ENCODE peak calls at places on chromosomes 16 and 17, in six cellular contexts. D is ovary, G is left ventricle myocardium inferior, X is hepatocyte, R is natural killer cell, J is cardiac muscle cell. Y is an unnamed sample.
A peak's percentile ranks its signal among the peaks of the same experiment; 100 is the strongest.

GRCh38 chr17:21043296-21044232 is 753 bp upstream of the USP22 start:
- DNase-seq in D (peak; percentile 99), G (peak; percentile 99), X (peak; percentile 100), R (peak; percentile 94), J (peak; percentile 99), Y (peak; percentile 92)

GRCh38 chr17:11548398-11548797 is 49.9 kb upstream of the DNAH9 start:
- DNase-seq in D (no peak), G (no peak), X (no peak), R (no peak), J (no peak), Y (no peak)

GRCh38 chr16:82987767-82988166 is 361.0 kb downstream of the CDH13 start:
- DNase-seq in D (no peak), G (no peak), X (no peak), R (no peak), J (no peak), Y (no peak)

GRCh38 chr17:2776589-2777241 is 19.5 kb upstream of the RAP1GAP2 start:
- DNase-seq in D (no peak), G (no peak), X (peak; percentile 65), R (no peak), J (peak; percentile 62), Y (no peak)

GRCh38 chr17:82236142-82236971 is 7.5 kb downstream of the SLC16A3 start:
- DNase-seq in D (peak; percentile 78), G (peak; percentile 67), X (peak; percentile 87), R (peak; percentile 72), J (peak; percentile 86), Y (peak; percentile 58)

GRCh38 chr17:327971-328370 is 24.6 kb downstream of the RPH3AL start:
- DNase-seq in D (peak; percentile 11), G (no peak), X (no peak), R (no peak), J (no peak), Y (no peak)

GRCh38 chr16:52547001-52547833 is at the start of gene TOX3:
- DNase-seq in D (no peak), G (no peak), X (peak; percentile 85), R (no peak), J (peak; percentile 48), Y (no peak)

GRCh38 chr17:64008346-64008745 is 10.2 kb downstream of the PRR29 start:
- DNase-seq in D (no peak), G (no peak), X (no peak), R (no peak), J (no peak), Y (no peak)

GRCh38 chr17:34252138-34252889 is 2.8 kb upstream of the CCL2 start:
- DNase-seq in D (peak; percentile 91), G (peak; percentile 98), X (peak; percentile 84), R (no peak), J (peak; percentile 69), Y (no peak)

GRCh38 chr17:75759457-75759856 is 5.5 kb downstream of the GALK1 start:
- DNase-seq in D (no peak), G (no peak), X (peak; percentile 35), R (no peak), J (no peak), Y (no peak)

GRCh38 chr16:12406840-12407690 is 396.6 kb downstream of the CPPED1 start:
- DNase-seq in D (no peak), G (no peak), X (no peak), R (no peak), J (no peak), Y (no peak)

GRCh38 chr16:5900046-5900445 is 802.5 kb upstream of the EEF2KMT start:
- DNase-seq in D (no peak), G (no peak), X (no peak), R (no peak), J (no peak), Y (no peak)

GRCh38 chr16:50901062-50901461 is 159.2 kb downstream of the CYLD start:
- DNase-seq in D (no peak), G (no peak), X (no peak), R (no peak), J (no peak), Y (no peak)

GRCh38 chr16:54783226-54783625 is 147.4 kb upstream of the IRX5 start:
- DNase-seq in D (no peak), G (no peak), X (no peak), R (no peak), J (no peak), Y (no peak)

GRCh38 chr16:77190190-77190477 is 856 bp upstream of the MON1B start:
- DNase-seq in D (no peak), G (no peak), X (no peak), R (no peak), J (no peak), Y (no peak)

GRCh38 chr16:77193377-77193776 is 2.4 kb downstream of the MON1B start:
- DNase-seq in D (no peak), G (no peak), X (no peak), R (no peak), J (no peak), Y (no peak)

GRCh38 chr16:77194295-77195231 is 3.6 kb downstream of the MON1B start:
- DNase-seq in D (no peak), G (no peak), X (no peak), R (no peak), J (no peak), Y (no peak)

GRCh38 chr16:77190478-77191258 is at the start of gene MON1B:
- DNase-seq in D (peak; percentile 98), G (peak; percentile 97), X (peak; percentile 98), R (peak; percentile 92), J (peak; percentile 99), Y (peak; percentile 83)

DNA sequence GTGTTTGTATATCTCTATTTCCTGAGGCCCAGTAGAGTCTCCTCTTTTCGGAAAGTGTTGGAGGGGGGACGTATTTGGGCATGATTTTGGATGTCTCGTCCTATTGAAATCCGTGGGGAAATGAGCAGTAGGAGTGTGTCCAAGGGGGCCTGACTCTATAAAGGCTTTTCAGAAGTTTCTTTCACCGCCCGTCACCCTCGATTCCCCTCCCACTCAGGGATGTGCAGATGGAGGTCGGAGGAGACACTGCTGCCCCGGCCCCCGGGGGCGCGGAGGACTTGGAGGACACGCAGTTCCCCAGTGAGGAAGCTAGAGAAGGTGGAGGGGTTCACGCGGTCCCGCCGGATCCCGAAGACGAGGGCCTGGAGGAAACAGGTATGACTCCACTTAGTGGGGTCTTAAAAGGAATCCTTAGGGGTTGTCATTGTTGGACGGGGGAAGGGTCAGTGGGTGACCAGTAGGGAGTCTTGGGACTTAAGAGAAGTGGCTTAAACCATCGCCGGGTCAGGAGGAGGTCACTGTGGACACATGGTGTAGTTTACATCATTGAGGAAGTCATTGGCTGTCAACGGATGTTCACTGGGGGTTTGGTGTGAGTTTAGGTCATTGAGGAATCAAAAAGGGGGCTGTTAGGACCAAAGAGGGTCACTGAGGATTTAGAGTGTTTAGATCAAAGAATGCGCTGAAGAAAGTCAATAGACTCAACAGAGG is 424 bp downstream of the MON1B start:
- DNase-seq in D (no peak), G (no peak), X (peak; percentile 26), R (no peak), J (no peak), Y (peak; percentile 31)
- TF ChIP-seq CTCF in D (no peak), G (no peak), X (no peak), R (no peak), J (no peak), Y (no peak)

DNA sequence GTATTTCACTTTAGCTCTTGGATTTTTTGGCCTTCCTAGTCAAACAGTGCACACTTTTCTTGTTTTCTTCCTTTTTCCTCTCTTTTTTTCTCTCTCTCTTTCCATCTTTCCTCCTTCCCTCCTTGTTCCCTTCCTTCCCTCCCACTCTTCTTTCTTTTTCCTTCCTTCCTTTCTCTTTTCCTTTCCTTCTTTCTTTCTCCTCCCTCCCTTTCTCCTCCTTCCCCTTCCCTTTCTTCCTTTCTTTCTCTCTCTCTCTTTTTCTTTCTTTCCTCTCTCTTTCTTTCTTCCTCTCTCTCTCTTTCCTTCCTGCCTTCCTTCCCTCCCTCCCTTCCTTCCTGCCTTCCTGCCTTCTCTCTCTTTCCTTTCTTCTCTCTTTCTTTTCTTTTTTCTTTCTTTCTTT is 181.6 kb upstream of the ELAC2 start:
- DNase-seq in D (no peak), G (no peak), X (no peak), R (no peak), J (no peak), Y (no peak)
- TF ChIP-seq CTCF in D (no peak), G (no peak), X (no peak), R (no peak), J (no peak), Y (no peak)

DNA sequence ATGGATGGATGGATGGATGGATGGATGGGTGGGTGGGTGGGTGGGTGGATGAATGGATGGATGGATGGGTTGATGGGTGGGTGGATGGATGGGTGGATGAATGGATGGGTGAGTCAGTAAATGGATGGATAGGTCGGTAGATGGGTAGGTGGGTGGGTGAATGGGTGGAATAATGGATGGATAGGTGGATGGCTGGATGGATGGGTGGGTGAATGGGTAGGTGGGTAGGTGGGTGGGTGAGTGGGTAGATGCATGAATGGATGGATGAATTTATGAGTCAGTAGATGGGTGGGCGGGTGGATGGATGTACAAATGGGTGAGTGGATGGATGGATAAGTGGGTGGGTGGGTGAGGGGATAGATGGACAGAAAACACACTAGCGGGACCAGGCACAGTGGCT is 4.9 kb downstream of the ZG16B start:
- DNase-seq in D (no peak), G (no peak), X (no peak), R (no peak), J (no peak), Y (no peak)
- TF ChIP-seq CTCF in D (no peak), G (no peak), X (no peak), R (no peak), J (no peak), Y (no peak)

GRCh38 chr17:32756696-32757095 is 120.2 kb downstream of the MYO1D start:
- DNase-seq in D (no peak), G (no peak), X (no peak), R (no peak), J (peak; percentile 2), Y (no peak)

GRCh38 chr17:32757963-32758362 is 119.0 kb downstream of the MYO1D start:
- DNase-seq in D (no peak), G (no peak), X (no peak), R (no peak), J (no peak), Y (no peak)

GRCh38 chr17:32752934-32753333 is 124.0 kb downstream of the MYO1D start:
- DNase-seq in D (no peak), G (no peak), X (no peak), R (no peak), J (no peak), Y (no peak)

GRCh38 chr17:32759476-32759875 is 117.4 kb downstream of the MYO1D start:
- DNase-seq in D (no peak), G (no peak), X (no peak), R (no peak), J (no peak), Y (no peak)

DNA sequence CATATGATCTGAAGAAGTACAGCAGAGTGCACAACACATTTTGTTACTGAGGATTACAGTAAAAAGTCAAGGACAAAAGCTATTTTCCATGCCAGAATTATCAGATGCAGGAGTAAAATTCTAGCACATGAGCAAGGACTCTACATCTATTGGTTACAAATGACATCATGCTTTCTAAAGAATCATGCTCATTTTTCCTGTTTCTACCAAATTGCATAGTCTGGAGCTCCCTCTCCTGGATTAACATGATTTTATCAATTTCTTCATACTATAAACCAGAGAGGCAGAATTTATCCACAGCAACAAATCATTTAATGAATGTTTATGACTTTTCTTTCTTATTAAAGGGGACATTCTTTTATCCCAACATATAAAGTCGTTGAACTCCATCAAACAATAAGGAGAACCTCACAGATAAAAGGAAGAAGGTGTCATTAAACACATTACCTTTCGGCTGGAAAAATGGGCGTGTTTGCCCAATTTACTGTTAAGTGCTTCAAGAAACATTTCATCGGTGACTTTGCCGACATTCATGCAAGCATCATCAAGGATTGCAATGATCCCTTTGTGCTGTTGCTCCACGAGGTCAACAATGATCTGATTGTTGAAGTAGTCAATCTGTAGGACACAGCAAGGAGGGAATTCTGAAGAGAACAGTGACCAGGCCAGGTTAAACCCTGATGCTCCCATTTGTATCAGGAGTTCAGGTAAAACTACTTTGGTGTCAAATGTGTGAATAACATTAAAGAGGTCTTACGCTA is 121.7 kb downstream of the MYO1D start:
- DNase-seq in D (no peak), G (no peak), X (peak; percentile 61), R (no peak), J (peak; percentile 21), Y (no peak)
- TF ChIP-seq CTCF in D (peak; percentile 34), G (peak; percentile 60), X (peak; percentile 61), R (peak; percentile 72), J (peak; percentile 41), Y (no peak)